ENCODE peak calls at places on chromosomes 12 and 14, in seven cellular contexts. D, U, O, H, N, I and X are unnamed samples.

GRCh38 chr14:92040431-92041040 is 677 bp upstream of the TRIP11 start:
- DNase-seq in D (peak; percentile 47), U (no peak), O (peak; percentile 60), H (no peak), N (no peak), I (peak; percentile 12), X (peak; percentile 52)

GRCh38 chr12:93019240-93019910 is 90.3 kb upstream of the EEA1 start:
- DNase-seq in D (no peak), U (no peak), O (no peak), H (no peak), N (no peak), I (no peak), X (no peak)

GRCh38 chr14:65421201-65421981 is 8.9 kb downstream of the FUT8 start:
- DNase-seq in D (no peak), U (no peak), O (peak; percentile 89), H (no peak), N (no peak), I (no peak), X (no peak)

GRCh38 chr12:66965613-66966012 is 286.7 kb upstream of the GRIP1 start:
- DNase-seq in D (no peak), U (no peak), O (no peak), H (no peak), N (no peak), I (no peak), X (no peak)

GRCh38 chr12:72543777-72544467 is 271.8 kb downstream of the TRHDE start:
- DNase-seq in D (no peak), U (no peak), O (no peak), H (no peak), N (no peak), I (no peak), X (no peak)

GRCh38 chr14:57259672-57260071 is 9.0 kb downstream of the EXOC5 start:
- DNase-seq in D (no peak), U (no peak), O (no peak), H (no peak), N (no peak), I (no peak), X (no peak)

GRCh38 chr12:21438643-21439042 is 1.2 kb downstream of the PYROXD1 start:
- DNase-seq in D (no peak), U (no peak), O (peak; percentile 30), H (no peak), N (no peak), I (no peak), X (no peak)

GRCh38 chr14:77041837-77042557 is 13.5 kb upstream of the IRF2BPL start:
- DNase-seq in D (no peak), U (no peak), O (peak; percentile 95), H (peak; percentile 63), N (peak; percentile 58), I (no peak), X (no peak)

GRCh38 chr14:21498540-21499526 is 12.3 kb downstream of the METTL3 start:
- DNase-seq in D (peak; percentile 51), U (no peak), O (peak; percentile 80), H (no peak), N (no peak), I (peak; percentile 28), X (no peak)

GRCh38 chr14:100018482-100018881 is 46.7 kb upstream of the EVL start:
- DNase-seq in D (no peak), U (no peak), O (no peak), H (no peak), N (no peak), I (no peak), X (no peak)

GRCh38 chr14:32008602-32009193 is 68.4 kb upstream of the ARHGAP5 start:
- DNase-seq in D (no peak), U (no peak), O (no peak), H (no peak), N (no peak), I (no peak), X (no peak)

GRCh38 chr12:132014092-132014914 is 64.6 kb downstream of the EP400 start:
- DNase-seq in D (no peak), U (no peak), O (peak; percentile 19), H (no peak), N (no peak), I (no peak), X (no peak)

GRCh38 chr12:16553457-16553856 is 52.5 kb downstream of the LMO3 start:
- DNase-seq in D (no peak), U (no peak), O (peak; percentile 45), H (no peak), N (no peak), I (no peak), X (no peak)

GRCh38 chr12:123952037-123952436 is 20.6 kb downstream of the CCDC92 start:
- DNase-seq in D (no peak), U (no peak), O (no peak), H (no peak), N (no peak), I (no peak), X (no peak)

GRCh38 chr14:83894519-83894918 is 1635.4 kb upstream of the FLRT2 start:
- DNase-seq in D (no peak), U (no peak), O (no peak), H (no peak), N (no peak), I (no peak), X (no peak)

GRCh38 chr14:105061428-105062047 is 3.7 kb downstream of the GPR132 start:
- DNase-seq in D (no peak), U (peak; percentile 85), O (no peak), H (peak; percentile 70), N (no peak), I (no peak), X (peak; percentile 68)

DNA sequence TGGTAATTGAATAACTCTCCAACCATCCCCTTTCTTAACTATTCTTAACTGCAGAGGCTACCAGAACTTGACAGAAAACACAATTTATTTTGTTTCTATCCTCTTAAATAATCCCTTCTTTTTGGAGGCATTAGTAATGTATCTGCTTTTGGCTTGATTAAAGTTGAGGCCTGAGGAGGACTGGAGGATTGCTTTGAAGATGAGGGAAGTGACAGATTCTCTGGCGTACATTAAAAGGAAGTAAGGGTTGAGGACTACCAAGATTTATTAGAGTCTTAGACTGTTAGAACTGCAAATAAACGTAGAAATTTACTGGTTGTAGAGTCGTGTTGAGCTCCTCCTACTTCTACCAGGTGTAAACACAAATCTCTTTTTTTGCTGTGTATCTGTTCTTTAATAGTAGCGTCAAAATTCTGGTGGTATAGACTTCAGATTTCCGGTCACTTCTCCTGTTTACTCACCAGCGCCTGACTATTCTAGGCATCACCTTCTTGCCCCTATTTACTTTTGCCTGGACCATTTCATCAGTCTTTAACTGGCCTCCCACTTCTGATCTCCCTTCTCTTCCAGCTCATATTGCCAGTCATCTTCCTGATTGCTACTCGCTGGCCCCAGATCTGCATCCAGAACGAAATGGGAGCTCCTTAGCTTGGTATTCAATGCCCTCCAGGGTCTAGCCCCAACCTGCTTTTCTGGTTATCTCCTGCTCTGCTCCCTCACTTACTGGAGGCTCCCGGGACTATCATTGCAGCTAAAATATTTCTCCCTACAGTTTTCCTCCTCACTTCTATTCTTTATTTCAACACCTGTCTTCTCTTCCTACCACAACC is 8.5 kb upstream of the EID3 start:
- DNase-seq in D (no peak), U (no peak), O (no peak), H (no peak), N (no peak), I (no peak), X (no peak)
- H3K27ac ChIP-seq in D (no peak overlapping the region), U (no peak overlapping the region), O (peak overlapping the region; percentile 0), H (no peak overlapping the region), N (no peak overlapping the region), I (no peak overlapping the region), X (no peak overlapping the region)

GRCh38 chr14:55102141-55102547 is 26.9 kb upstream of the LGALS3 start:
- DNase-seq in D (peak; percentile 69), U (peak; percentile 77), O (peak; percentile 99), H (peak; percentile 73), N (peak; percentile 71), I (no peak), X (peak; percentile 68)

GRCh38 chr14:55104051-55104954 is 24.7 kb upstream of the LGALS3 start:
- DNase-seq in D (no peak), U (no peak), O (no peak), H (no peak), N (no peak), I (no peak), X (no peak)

GRCh38 chr14:55107766-55108554 is 21.1 kb upstream of the LGALS3 start:
- DNase-seq in D (no peak), U (peak; percentile 93), O (peak; percentile 99), H (peak; percentile 90), N (peak; percentile 94), I (peak; percentile 91), X (peak; percentile 53)

GRCh38 chr14:55103005-55103640 is 25.9 kb upstream of the LGALS3 start:
- DNase-seq in D (no peak), U (peak; percentile 76), O (peak; percentile 97), H (peak; percentile 70), N (peak; percentile 78), I (peak; percentile 97), X (peak; percentile 52)

GRCh38 chr14:55105991-55106390 is 23.1 kb upstream of the LGALS3 start:
- DNase-seq in D (no peak), U (no peak), O (no peak), H (no peak), N (no peak), I (no peak), X (no peak)
- H3K4me1 ChIP-seq in D (peaks cover 33% of the 10 kb centered on the region), U (peaks cover 45% of the 10 kb centered on the region), O (peaks cover 61% of the 10 kb centered on the region), H (peaks cover 77% of the 10 kb centered on the region), N (peaks cover 52% of the 10 kb centered on the region), I (peaks cover 63% of the 10 kb centered on the region), X (peaks cover 26% of the 10 kb centered on the region)

GRCh38 chr12:52214421-52214802 is 18.6 kb upstream of the KRT7 start:
- DNase-seq in D (no peak), U (peak; percentile 46), O (no peak), H (no peak), N (no peak), I (no peak), X (no peak)

GRCh38 chr12:52215587-52216031 is 17.4 kb upstream of the KRT7 start:
- DNase-seq in D (peak; percentile 74), U (peak; percentile 37), O (no peak), H (no peak), N (no peak), I (peak; percentile 64), X (no peak)

GRCh38 chr12:52216107-52216506 is 16.9 kb upstream of the KRT7 start:
- DNase-seq in D (no peak), U (peak; percentile 9), O (no peak), H (no peak), N (peak; percentile 37), I (no peak), X (no peak)

GRCh38 chr12:52217223-52217622 is 15.8 kb upstream of the KRT7 start:
- DNase-seq in D (no peak), U (peak; percentile 80), O (no peak), H (peak; percentile 65), N (no peak), I (peak; percentile 75), X (no peak)

DNA sequence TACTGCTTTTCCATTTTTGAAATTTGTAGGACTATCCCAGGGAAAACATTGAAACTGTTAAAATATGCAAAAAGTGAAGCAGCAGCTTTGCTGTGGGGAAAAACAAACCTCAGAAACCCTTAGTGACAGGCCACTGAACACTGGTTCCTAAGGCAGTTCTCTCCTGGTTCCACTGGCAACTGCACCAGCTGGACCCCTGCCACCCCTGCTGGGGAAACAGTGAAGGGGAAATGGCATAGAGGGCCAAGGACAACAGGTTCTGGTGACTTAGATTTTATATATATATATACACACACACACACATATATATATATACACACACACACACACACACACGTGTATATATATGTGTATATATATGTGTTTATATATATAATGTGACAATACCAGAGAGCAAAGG is 16.2 kb upstream of the KRT7 start:
- DNase-seq in D (no peak), U (peak; percentile 58), O (no peak), H (no peak), N (no peak), I (no peak), X (no peak)
- H3K27ac ChIP-seq in D (peak overlapping the region; percentile 68), U (no peak overlapping the region), O (no peak overlapping the region), H (no peak overlapping the region), N (no peak overlapping the region), I (peak overlapping the region; percentile 52), X (no peak overlapping the region)

GRCh38 chr12:95182868-95183415 is 34.3 kb downstream of the FGD6 start:
- DNase-seq in D (no peak), U (no peak), O (peak; percentile 86), H (no peak), N (no peak), I (peak; percentile 92), X (no peak)
- H3K4me1 ChIP-seq in D (no peaks in the 10 kb centered on the region), U (no peaks in the 10 kb centered on the region), O (peaks cover 10% of the 10 kb centered on the region), H (peaks cover 11% of the 10 kb centered on the region), N (no peaks in the 10 kb centered on the region), I (peaks cover 15% of the 10 kb centered on the region), X (no peaks in the 10 kb centered on the region)